ENCODE peak calls at places on chromosomes 5 and 9, in five cellular contexts. W is upper lobe of right lung, O is caudate nucleus, N is HFF-Myc, P is type B pancreatic cell. K is an unnamed sample.

GRCh38 chr5:100780376-100780870 is 122.7 kb downstream of the ST8SIA4 start:
- DNase-seq in N (no peak), P (no peak), W (no peak), O (no peak), K (no peak)

GRCh38 chr5:107668154-107668932 is 2.4 kb downstream of the EFNA5 start:
- DNase-seq in N (no peak), P (no peak), W (no peak), O (no peak), K (no peak)

GRCh38 chr9:34980181-34980761 is 9.3 kb upstream of the DNAJB5 start:
- DNase-seq in W (no peak), N (no peak), P (no peak), O (no peak), K (no peak)

GRCh38 chr5:78377056-78377717 is 16.8 kb downstream of the SCAMP1 start:
- DNase-seq in O (no peak), N (no peak), W (no peak), P (no peak), K (no peak)

GRCh38 chr5:16550316-16550952 is 66.4 kb downstream of the RETREG1 start:
- DNase-seq in N (no peak), O (no peak), P (no peak), W (no peak), K (no peak)

GRCh38 chr9:450057-450456 is 235.4 kb downstream of the DOCK8 start:
- DNase-seq in P (no peak), N (no peak), O (no peak), W (no peak), K (no peak)

GRCh38 chr5:134070979-134071849 is 43.3 kb upstream of the TCF7 start:
- DNase-seq in W (no peak), O (no peak), N (no peak), P (no peak), K (no peak)

GRCh38 chr5:148805323-148806290 is 20.8 kb upstream of the ADRB2 start:
- DNase-seq in N (peak; percentile 41), W (no peak), O (no peak), P (no peak), K (no peak)

GRCh38 chr9:129776566-129776937 is 23.7 kb upstream of the PTGES start:
- DNase-seq in P (no peak), N (no peak), O (no peak), W (no peak), K (no peak)

K was measured in C1 segment of cervical spinal cord.